ENCODE peak calls at places on chromosomes 3 and 15, in six cellular contexts. One of them, this sample, is unnamed.

GRCh38 chr15:90362936-90363212 is 10.8 kb downstream of the ZNF774 start:
- DNase-seq in activated CD4-positive, alpha-beta T cell treated with anti-CD3 and anti-CD28 coated beads, Interleukin-2, amount 50 U/mL, for 24 hours: no peak
- DNase-seq in BE2C: no peak
- DNase-seq in Ammon's horn: peak
- DNase-seq in myocyte: peak
- DNase-seq in naive thymus-derived CD4-positive, alpha-beta T cell: no peak
- DNase-seq in this sample: no peak

GRCh38 chr3:184305577-184305976 is 6.5 kb downstream of the PSMD2 start:
- DNase-seq in activated CD4-positive, alpha-beta T cell treated with anti-CD3 and anti-CD28 coated beads, Interleukin-2, amount 50 U/mL, for 24 hours: no peak
- DNase-seq in BE2C: no peak
- DNase-seq in Ammon's horn: no peak
- DNase-seq in myocyte: no peak
- DNase-seq in naive thymus-derived CD4-positive, alpha-beta T cell: no peak
- DNase-seq in this sample: no peak

GRCh38 chr15:89760303-89761008 is 9.4 kb upstream of the MESP1 start:
- DNase-seq in activated CD4-positive, alpha-beta T cell treated with anti-CD3 and anti-CD28 coated beads, Interleukin-2, amount 50 U/mL, for 24 hours: peak
- DNase-seq in BE2C: peak
- DNase-seq in Ammon's horn: peak
- DNase-seq in myocyte: peak
- DNase-seq in naive thymus-derived CD4-positive, alpha-beta T cell: no peak
- DNase-seq in this sample: peak

GRCh38 chr3:105118905-105119304 is 247.8 kb upstream of the ALCAM start:
- DNase-seq in activated CD4-positive, alpha-beta T cell treated with anti-CD3 and anti-CD28 coated beads, Interleukin-2, amount 50 U/mL, for 24 hours: no peak
- DNase-seq in BE2C: no peak
- DNase-seq in Ammon's horn: no peak
- DNase-seq in myocyte: no peak
- DNase-seq in naive thymus-derived CD4-positive, alpha-beta T cell: no peak
- DNase-seq in this sample: no peak

GRCh38 chr3:111595239-111595638 is at the start of gene ZBED2:
- DNase-seq in activated CD4-positive, alpha-beta T cell treated with anti-CD3 and anti-CD28 coated beads, Interleukin-2, amount 50 U/mL, for 24 hours: no peak
- DNase-seq in BE2C: no peak
- DNase-seq in Ammon's horn: no peak
- DNase-seq in myocyte: no peak
- DNase-seq in naive thymus-derived CD4-positive, alpha-beta T cell: no peak
- DNase-seq in this sample: no peak

GRCh38 chr15:93587046-93587445 is 498.0 kb upstream of the RGMA start:
- DNase-seq in activated CD4-positive, alpha-beta T cell treated with anti-CD3 and anti-CD28 coated beads, Interleukin-2, amount 50 U/mL, for 24 hours: no peak
- DNase-seq in BE2C: peak
- DNase-seq in Ammon's horn: no peak
- DNase-seq in myocyte: no peak
- DNase-seq in naive thymus-derived CD4-positive, alpha-beta T cell: no peak
- DNase-seq in this sample: no peak

GRCh38 chr3:119702530-119703527 is at the start of gene CFAP91:
- DNase-seq in activated CD4-positive, alpha-beta T cell treated with anti-CD3 and anti-CD28 coated beads, Interleukin-2, amount 50 U/mL, for 24 hours: peak
- DNase-seq in BE2C: peak
- DNase-seq in Ammon's horn: peak
- DNase-seq in myocyte: peak
- DNase-seq in naive thymus-derived CD4-positive, alpha-beta T cell: peak
- DNase-seq in this sample: peak

GRCh38 chr15:73683624-73684536 is at the start of gene CD276:
- DNase-seq in activated CD4-positive, alpha-beta T cell treated with anti-CD3 and anti-CD28 coated beads, Interleukin-2, amount 50 U/mL, for 24 hours: no peak
- DNase-seq in BE2C: peak
- DNase-seq in Ammon's horn: peak
- DNase-seq in myocyte: peak
- DNase-seq in naive thymus-derived CD4-positive, alpha-beta T cell: no peak
- DNase-seq in this sample: no peak

GRCh38 chr3:192188218-192188835 is 539.0 kb downstream of the FGF12 start:
- DNase-seq in activated CD4-positive, alpha-beta T cell treated with anti-CD3 and anti-CD28 coated beads, Interleukin-2, amount 50 U/mL, for 24 hours: no peak
- DNase-seq in BE2C: peak
- DNase-seq in Ammon's horn: peak
- DNase-seq in myocyte: peak
- DNase-seq in naive thymus-derived CD4-positive, alpha-beta T cell: no peak
- DNase-seq in this sample: no peak

GRCh38 chr3:112739252-112739945 is 98.5 kb upstream of the CCDC80 start:
- DNase-seq in activated CD4-positive, alpha-beta T cell treated with anti-CD3 and anti-CD28 coated beads, Interleukin-2, amount 50 U/mL, for 24 hours: no peak
- DNase-seq in BE2C: no peak
- DNase-seq in Ammon's horn: no peak
- DNase-seq in myocyte: peak
- DNase-seq in naive thymus-derived CD4-positive, alpha-beta T cell: no peak
- DNase-seq in this sample: no peak

GRCh38 chr15:43977072-43977884 is 150.5 kb downstream of the WDR76 start:
- DNase-seq in activated CD4-positive, alpha-beta T cell treated with anti-CD3 and anti-CD28 coated beads, Interleukin-2, amount 50 U/mL, for 24 hours: no peak
- DNase-seq in BE2C: no peak
- DNase-seq in Ammon's horn: no peak
- DNase-seq in myocyte: no peak
- DNase-seq in naive thymus-derived CD4-positive, alpha-beta T cell: no peak
- DNase-seq in this sample: peak

GRCh38 chr15:57747206-57747605 is 40.7 kb downstream of the POLR2M start:
- DNase-seq in activated CD4-positive, alpha-beta T cell treated with anti-CD3 and anti-CD28 coated beads, Interleukin-2, amount 50 U/mL, for 24 hours: no peak
- DNase-seq in BE2C: no peak
- DNase-seq in Ammon's horn: no peak
- DNase-seq in myocyte: no peak
- DNase-seq in naive thymus-derived CD4-positive, alpha-beta T cell: no peak
- DNase-seq in this sample: no peak

GRCh38 chr3:185175370-185175987 is 22.6 kb upstream of the C3orf70 start:
- DNase-seq in activated CD4-positive, alpha-beta T cell treated with anti-CD3 and anti-CD28 coated beads, Interleukin-2, amount 50 U/mL, for 24 hours: no peak
- DNase-seq in BE2C: peak
- DNase-seq in Ammon's horn: peak
- DNase-seq in myocyte: peak
- DNase-seq in naive thymus-derived CD4-positive, alpha-beta T cell: no peak
- DNase-seq in this sample: no peak

GRCh38 chr15:71686221-71687050 is 123.9 kb upstream of the NR2E3 start:
- DNase-seq in activated CD4-positive, alpha-beta T cell treated with anti-CD3 and anti-CD28 coated beads, Interleukin-2, amount 50 U/mL, for 24 hours: no peak
- DNase-seq in BE2C: no peak
- DNase-seq in Ammon's horn: no peak
- DNase-seq in myocyte: no peak
- DNase-seq in naive thymus-derived CD4-positive, alpha-beta T cell: no peak
- DNase-seq in this sample: no peak

GRCh38 chr15:33218071-33218491 is 23.6 kb upstream of the FMN1 start:
- DNase-seq in activated CD4-positive, alpha-beta T cell treated with anti-CD3 and anti-CD28 coated beads, Interleukin-2, amount 50 U/mL, for 24 hours: no peak
- DNase-seq in BE2C: no peak
- DNase-seq in Ammon's horn: no peak
- DNase-seq in myocyte: no peak
- DNase-seq in naive thymus-derived CD4-positive, alpha-beta T cell: no peak
- DNase-seq in this sample: no peak

GRCh38 chr3:150314248-150315027 is 93.7 kb upstream of the TSC22D2 start:
- DNase-seq in activated CD4-positive, alpha-beta T cell treated with anti-CD3 and anti-CD28 coated beads, Interleukin-2, amount 50 U/mL, for 24 hours: no peak
- DNase-seq in BE2C: no peak
- DNase-seq in Ammon's horn: no peak
- DNase-seq in myocyte: no peak
- DNase-seq in naive thymus-derived CD4-positive, alpha-beta T cell: no peak
- DNase-seq in this sample: no peak

GRCh38 chr3:49133226-49133951 is 539 bp upstream of the LAMB2 start:
- DNase-seq in activated CD4-positive, alpha-beta T cell treated with anti-CD3 and anti-CD28 coated beads, Interleukin-2, amount 50 U/mL, for 24 hours: no peak
- DNase-seq in BE2C: peak
- DNase-seq in Ammon's horn: peak
- DNase-seq in myocyte: peak
- DNase-seq in naive thymus-derived CD4-positive, alpha-beta T cell: no peak
- DNase-seq in this sample: no peak

GRCh38 chr15:81221449-81221848 is 24.8 kb downstream of the IL16 start:
- DNase-seq in activated CD4-positive, alpha-beta T cell treated with anti-CD3 and anti-CD28 coated beads, Interleukin-2, amount 50 U/mL, for 24 hours: no peak
- DNase-seq in BE2C: no peak
- DNase-seq in Ammon's horn: no peak
- DNase-seq in myocyte: no peak
- DNase-seq in naive thymus-derived CD4-positive, alpha-beta T cell: no peak
- DNase-seq in this sample: no peak

GRCh38 chr3:128681277-128681829 is 30.7 kb upstream of the RPN1 start:
- DNase-seq in activated CD4-positive, alpha-beta T cell treated with anti-CD3 and anti-CD28 coated beads, Interleukin-2, amount 50 U/mL, for 24 hours: no peak
- DNase-seq in BE2C: no peak
- DNase-seq in Ammon's horn: peak
- DNase-seq in myocyte: no peak
- DNase-seq in naive thymus-derived CD4-positive, alpha-beta T cell: no peak
- DNase-seq in this sample: no peak

GRCh38 chr3:57956119-57956832 is 51.9 kb upstream of the FLNB start:
- DNase-seq in activated CD4-positive, alpha-beta T cell treated with anti-CD3 and anti-CD28 coated beads, Interleukin-2, amount 50 U/mL, for 24 hours: no peak
- DNase-seq in BE2C: no peak
- DNase-seq in Ammon's horn: no peak
- DNase-seq in myocyte: no peak
- DNase-seq in naive thymus-derived CD4-positive, alpha-beta T cell: no peak
- DNase-seq in this sample: no peak

GRCh38 chr3:36494461-36495109 is 114.3 kb downstream of the STAC start:
- DNase-seq in activated CD4-positive, alpha-beta T cell treated with anti-CD3 and anti-CD28 coated beads, Interleukin-2, amount 50 U/mL, for 24 hours: no peak
- DNase-seq in BE2C: no peak
- DNase-seq in Ammon's horn: no peak
- DNase-seq in myocyte: peak
- DNase-seq in naive thymus-derived CD4-positive, alpha-beta T cell: no peak
- DNase-seq in this sample: no peak

GRCh38 chr3:128112406-128112968 is 11.1 kb downstream of the RUVBL1 start:
- DNase-seq in activated CD4-positive, alpha-beta T cell treated with anti-CD3 and anti-CD28 coated beads, Interleukin-2, amount 50 U/mL, for 24 hours: no peak
- DNase-seq in BE2C: peak
- DNase-seq in Ammon's horn: no peak
- DNase-seq in myocyte: peak
- DNase-seq in naive thymus-derived CD4-positive, alpha-beta T cell: peak
- DNase-seq in this sample: peak

GRCh38 chr15:73305331-73306211 is 63.2 kb downstream of the HCN4 start:
- DNase-seq in activated CD4-positive, alpha-beta T cell treated with anti-CD3 and anti-CD28 coated beads, Interleukin-2, amount 50 U/mL, for 24 hours: no peak
- DNase-seq in BE2C: peak
- DNase-seq in Ammon's horn: peak
- DNase-seq in myocyte: peak
- DNase-seq in naive thymus-derived CD4-positive, alpha-beta T cell: no peak
- DNase-seq in this sample: no peak

GRCh38 chr3:124261301-124261700 is 269.4 kb upstream of the ROPN1 start:
- DNase-seq in activated CD4-positive, alpha-beta T cell treated with anti-CD3 and anti-CD28 coated beads, Interleukin-2, amount 50 U/mL, for 24 hours: no peak
- DNase-seq in BE2C: no peak
- DNase-seq in Ammon's horn: no peak
- DNase-seq in myocyte: no peak
- DNase-seq in naive thymus-derived CD4-positive, alpha-beta T cell: no peak
- DNase-seq in this sample: no peak

GRCh38 chr15:67433495-67434099 is 87.3 kb upstream of the C15orf61 start:
- DNase-seq in activated CD4-positive, alpha-beta T cell treated with anti-CD3 and anti-CD28 coated beads, Interleukin-2, amount 50 U/mL, for 24 hours: no peak
- DNase-seq in BE2C: peak
- DNase-seq in Ammon's horn: peak
- DNase-seq in myocyte: peak
- DNase-seq in naive thymus-derived CD4-positive, alpha-beta T cell: no peak
- DNase-seq in this sample: no peak

GRCh38 chr15:77028451-77029165 is 33.7 kb downstream of the PSTPIP1 start:
- DNase-seq in activated CD4-positive, alpha-beta T cell treated with anti-CD3 and anti-CD28 coated beads, Interleukin-2, amount 50 U/mL, for 24 hours: no peak
- DNase-seq in BE2C: no peak
- DNase-seq in Ammon's horn: no peak
- DNase-seq in myocyte: no peak
- DNase-seq in naive thymus-derived CD4-positive, alpha-beta T cell: no peak
- DNase-seq in this sample: peak

GRCh38 chr3:125120370-125121122 is 64.7 kb upstream of the HEG1 start:
- DNase-seq in activated CD4-positive, alpha-beta T cell treated with anti-CD3 and anti-CD28 coated beads, Interleukin-2, amount 50 U/mL, for 24 hours: no peak
- DNase-seq in BE2C: peak
- DNase-seq in Ammon's horn: peak
- DNase-seq in myocyte: no peak
- DNase-seq in naive thymus-derived CD4-positive, alpha-beta T cell: no peak
- DNase-seq in this sample: no peak

GRCh38 chr3:82054849-82055248 is 293.4 kb upstream of the GBE1 start:
- DNase-seq in activated CD4-positive, alpha-beta T cell treated with anti-CD3 and anti-CD28 coated beads, Interleukin-2, amount 50 U/mL, for 24 hours: no peak
- DNase-seq in BE2C: no peak
- DNase-seq in Ammon's horn: no peak
- DNase-seq in myocyte: no peak
- DNase-seq in naive thymus-derived CD4-positive, alpha-beta T cell: no peak
- DNase-seq in this sample: no peak

GRCh38 chr3:79392479-79392878 is 375.3 kb downstream of the ROBO1 start:
- DNase-seq in activated CD4-positive, alpha-beta T cell treated with anti-CD3 and anti-CD28 coated beads, Interleukin-2, amount 50 U/mL, for 24 hours: no peak
- DNase-seq in BE2C: no peak
- DNase-seq in Ammon's horn: no peak
- DNase-seq in myocyte: no peak
- DNase-seq in naive thymus-derived CD4-positive, alpha-beta T cell: no peak
- DNase-seq in this sample: no peak

GRCh38 chr3:171688593-171688992 is 121.7 kb downstream of the PLD1 start:
- DNase-seq in activated CD4-positive, alpha-beta T cell treated with anti-CD3 and anti-CD28 coated beads, Interleukin-2, amount 50 U/mL, for 24 hours: no peak
- DNase-seq in BE2C: no peak
- DNase-seq in Ammon's horn: no peak
- DNase-seq in myocyte: no peak
- DNase-seq in naive thymus-derived CD4-positive, alpha-beta T cell: no peak
- DNase-seq in this sample: no peak

GRCh38 chr15:71055461-71055860 is 59.8 kb upstream of the THSD4 start:
- DNase-seq in activated CD4-positive, alpha-beta T cell treated with anti-CD3 and anti-CD28 coated beads, Interleukin-2, amount 50 U/mL, for 24 hours: no peak
- DNase-seq in BE2C: no peak
- DNase-seq in Ammon's horn: no peak
- DNase-seq in myocyte: peak
- DNase-seq in naive thymus-derived CD4-positive, alpha-beta T cell: no peak
- DNase-seq in this sample: no peak

GRCh38 chr3:167116120-167116922 is 263.8 kb downstream of the ZBBX start:
- DNase-seq in activated CD4-positive, alpha-beta T cell treated with anti-CD3 and anti-CD28 coated beads, Interleukin-2, amount 50 U/mL, for 24 hours: no peak
- DNase-seq in BE2C: peak
- DNase-seq in Ammon's horn: no peak
- DNase-seq in myocyte: no peak
- DNase-seq in naive thymus-derived CD4-positive, alpha-beta T cell: no peak
- DNase-seq in this sample: no peak

GRCh38 chr15:76961277-76962010 is 29.9 kb downstream of the RCN2 start:
- DNase-seq in activated CD4-positive, alpha-beta T cell treated with anti-CD3 and anti-CD28 coated beads, Interleukin-2, amount 50 U/mL, for 24 hours: no peak
- DNase-seq in BE2C: no peak
- DNase-seq in Ammon's horn: no peak
- DNase-seq in myocyte: no peak
- DNase-seq in naive thymus-derived CD4-positive, alpha-beta T cell: no peak
- DNase-seq in this sample: no peak

GRCh38 chr15:25770031-25770430 is 93.1 kb downstream of the ATP10A start:
- DNase-seq in activated CD4-positive, alpha-beta T cell treated with anti-CD3 and anti-CD28 coated beads, Interleukin-2, amount 50 U/mL, for 24 hours: no peak
- DNase-seq in BE2C: no peak
- DNase-seq in Ammon's horn: no peak
- DNase-seq in myocyte: no peak
- DNase-seq in naive thymus-derived CD4-positive, alpha-beta T cell: no peak
- DNase-seq in this sample: no peak

GRCh38 chr3:30626443-30627181 is 20.2 kb downstream of the TGFBR2 start:
- DNase-seq in activated CD4-positive, alpha-beta T cell treated with anti-CD3 and anti-CD28 coated beads, Interleukin-2, amount 50 U/mL, for 24 hours: no peak
- DNase-seq in BE2C: peak
- DNase-seq in Ammon's horn: no peak
- DNase-seq in myocyte: no peak
- DNase-seq in naive thymus-derived CD4-positive, alpha-beta T cell: no peak
- DNase-seq in this sample: no peak

GRCh38 chr3:113626513-113627371 is 69.7 kb downstream of the USF3 start:
- DNase-seq in activated CD4-positive, alpha-beta T cell treated with anti-CD3 and anti-CD28 coated beads, Interleukin-2, amount 50 U/mL, for 24 hours: no peak
- DNase-seq in BE2C: peak
- DNase-seq in Ammon's horn: peak
- DNase-seq in myocyte: peak
- DNase-seq in naive thymus-derived CD4-positive, alpha-beta T cell: no peak
- DNase-seq in this sample: no peak

This sample was measured in CD8-positive, alpha-beta memory T cell.